ENCODE peak calls at places on chromosomes 6 and 20, in ten cellular contexts. L is mammary epithelial cell, Z is epithelial cell of esophagus, J is PC-3, B is B cell, O is cardiac fibroblast, T is astrocyte of the spinal cord, I is cardiac muscle cell, P is endothelial cell, U is stomach. W is an unnamed sample.

GRCh38 chr6:39411465-39411864 is 89.0 kb upstream of the KCNK16 start:
- DNase-seq in T (peak), B (no peak), J (peak), Z (peak), O (peak), I (peak), U (no peak), P (no peak), L (peak), W (peak)

GRCh38 chr20:46483879-46484278 is 29.5 kb downstream of the ZNF334 start:
- DNase-seq in P (no peak), J (no peak), O (no peak), B (no peak), U (no peak), T (no peak), I (no peak), Z (no peak), L (no peak), W (no peak)

GRCh38 chr6:32191696-32192607 is 491 bp downstream of the GPSM3 start:
- DNase-seq in P (no peak), J (no peak), O (no peak), U (no peak), B (peak), I (no peak), L (no peak), Z (no peak), T (no peak), W (no peak)

GRCh38 chr6:141483561-141484061 is 649.1 kb upstream of the GJE1 start:
- DNase-seq in T (peak), O (peak), U (no peak), P (no peak), Z (peak), L (peak), B (peak), J (peak), I (peak), W (peak)

GRCh38 chr6:55108469-55109130 is 65.7 kb upstream of the HCRTR2 start:
- DNase-seq in J (no peak), L (no peak), T (no peak), I (no peak), B (no peak), Z (no peak), U (no peak), O (no peak), P (no peak), W (peak)

GRCh38 chr6:14517536-14518105 is 400.0 kb downstream of the CD83 start:
- DNase-seq in I (no peak), J (no peak), O (no peak), Z (no peak), T (no peak), P (no peak), U (no peak), L (no peak), B (no peak), W (no peak)

GRCh38 chr6:71082033-71082620 is 125.3 kb upstream of the B3GAT2 start:
- DNase-seq in B (no peak), T (peak), I (peak), Z (no peak), P (no peak), L (no peak), O (peak), J (no peak), U (no peak), W (no peak)

GRCh38 chr20:63087236-63087871 is 80.6 kb upstream of the BHLHE23 start:
- DNase-seq in T (no peak), Z (no peak), P (no peak), I (no peak), L (no peak), B (no peak), J (no peak), U (no peak), O (no peak), W (no peak)

GRCh38 chr6:96186516-96187195 is 170.9 kb downstream of the FUT9 start:
- DNase-seq in J (peak), O (no peak), B (no peak), T (no peak), I (no peak), Z (peak), U (no peak), L (no peak), P (no peak), W (no peak)

GRCh38 chr6:99613398-99613704 is 6.7 kb downstream of the PRDM13 start:
- DNase-seq in U (no peak), B (peak), P (peak), O (peak), J (no peak), I (peak), T (no peak), Z (peak), L (no peak), W (no peak)

GRCh38 chr20:13744403-13744802 is 40.3 kb downstream of the ESF1 start:
- DNase-seq in I (no peak), P (no peak), B (no peak), O (no peak), J (peak), U (no peak), T (no peak), Z (peak), L (no peak), W (peak)

GRCh38 chr6:131911951-131912350 is 39.2 kb downstream of the CCN2 start:
- DNase-seq in P (no peak), Z (no peak), L (no peak), B (no peak), I (peak), J (no peak), O (no peak), T (no peak), U (no peak), W (no peak)

GRCh38 chr6:100493206-100493888 is 28.6 kb upstream of the SIM1 start:
- DNase-seq in B (no peak), I (no peak), L (peak), P (no peak), U (no peak), T (no peak), O (no peak), J (peak), Z (peak), W (peak)

GRCh38 chr20:24497851-24498250 is 28.4 kb downstream of the SYNDIG1 start:
- DNase-seq in I (no peak), P (no peak), L (peak), T (peak), B (no peak), Z (peak), J (peak), U (peak), O (no peak), W (no peak)

GRCh38 chr6:24919404-24919892 is 16.3 kb downstream of the RIPOR2 start:
- DNase-seq in L (no peak), O (no peak), B (no peak), Z (no peak), I (no peak), U (no peak), P (no peak), J (no peak), T (no peak), W (no peak)

GRCh38 chr20:23393999-23394775 is 27.1 kb downstream of the NAPB start:
- DNase-seq in B (no peak), T (no peak), Z (no peak), O (no peak), P (no peak), L (no peak), J (no peak), U (no peak), I (no peak), W (no peak)

GRCh38 chr20:24989162-24989561 is 3.4 kb downstream of the APMAP start:
- DNase-seq in P (no peak), J (no peak), B (no peak), I (no peak), T (no peak), L (no peak), U (peak), Z (no peak), O (no peak), W (peak)

GRCh38 chr6:13427838-13428527 is 59.4 kb downstream of the GFOD1 start:
- DNase-seq in P (no peak), I (no peak), J (no peak), O (no peak), U (peak), B (peak), T (no peak), L (no peak), Z (no peak), W (no peak)

GRCh38 chr6:8279094-8279805 is 156.1 kb downstream of the SLC35B3 start:
- DNase-seq in J (no peak), U (no peak), P (no peak), L (no peak), O (no peak), Z (peak), I (no peak), T (no peak), B (no peak), W (no peak)

GRCh38 chr6:31574106-31575061 is 981 bp upstream of the TNF start:
- DNase-seq in P (no peak), I (no peak), J (no peak), U (no peak), Z (no peak), L (no peak), O (no peak), B (no peak), T (no peak), W (no peak)

GRCh38 chr6:15751721-15752350 is 89.0 kb upstream of the DTNBP1 start:
- DNase-seq in B (no peak), Z (no peak), L (no peak), T (no peak), P (no peak), I (no peak), O (no peak), U (no peak), J (no peak), W (no peak)

GRCh38 chr6:112205521-112206458 is 48.6 kb downstream of the LAMA4 start:
- DNase-seq in P (no peak), O (peak), L (peak), Z (peak), J (peak), B (no peak), U (no peak), I (peak), T (peak), W (peak)

GRCh38 chr6:160135922-160136655 is 14.5 kb downstream of the SLC22A1 start:
- DNase-seq in J (no peak), O (no peak), I (no peak), Z (no peak), P (no peak), B (no peak), T (no peak), L (no peak), U (no peak), W (no peak)

GRCh38 chr6:27059621-27060425 is 187.7 kb upstream of the PRSS16 start:
- DNase-seq in Z (no peak), L (no peak), I (no peak), U (no peak), T (no peak), B (no peak), O (no peak), P (no peak), J (no peak), W (peak)

GRCh38 chr20:884983-885952 is 30.9 kb downstream of the ANGPT4 start:
- DNase-seq in J (peak), L (peak), I (peak), U (no peak), P (peak), Z (peak), T (peak), B (no peak), O (peak), W (no peak)

GRCh38 chr6:53737746-53738145 is 57.1 kb upstream of the LRRC1 start:
- DNase-seq in B (no peak), J (peak), P (no peak), T (no peak), L (no peak), Z (peak), I (no peak), O (no peak), U (no peak), W (no peak)

GRCh38 chr6:128005009-128005408 is 104.2 kb upstream of the THEMIS start:
- DNase-seq in O (peak), I (no peak), Z (peak), P (no peak), J (peak), B (no peak), T (no peak), L (peak), U (no peak), W (peak)

DNA sequence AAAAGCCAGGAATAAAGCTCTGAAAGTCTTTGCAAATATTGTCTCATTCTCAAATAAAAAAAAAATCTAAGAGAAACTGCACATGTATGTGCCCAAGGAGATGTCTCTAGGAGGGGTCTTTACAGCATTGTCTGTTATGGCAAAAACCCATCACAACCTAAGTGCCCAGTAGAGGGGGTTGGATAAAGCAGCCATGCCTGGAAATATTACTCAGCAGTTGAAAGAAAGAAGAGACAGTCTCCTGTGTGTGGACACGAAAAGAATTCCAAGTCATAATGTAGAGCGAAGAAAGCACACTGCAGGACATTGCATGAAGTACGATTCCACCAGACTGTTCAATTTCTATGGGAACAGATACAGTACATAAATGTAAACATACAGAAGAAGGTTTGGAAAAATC is 7.3 kb upstream of the TGM2 start:
- DNase-seq in Z (peak), O (peak), U (no peak), B (no peak), T (peak), P (no peak), I (peak), J (peak), L (no peak), W (no peak)
- TF ChIP-seq CTCF in Z (peak), O (peak), U (no peak), B (no peak), T (peak), P (no peak), I (peak), J (peak), L (peak), W (no peak)

GRCh38 chr6:143215785-143216184 is 155.1 kb downstream of the AIG1 start:
- DNase-seq in J (no peak), O (no peak), U (no peak), B (no peak), L (no peak), P (no peak), I (no peak), Z (no peak), T (no peak), W (no peak)

GRCh38 chr6:143210420-143210819 is 149.7 kb downstream of the AIG1 start:
- DNase-seq in J (no peak), Z (no peak), I (no peak), P (no peak), U (no peak), O (no peak), L (no peak), T (no peak), B (no peak), W (no peak)

GRCh38 chr6:143213977-143214376 is 153.3 kb downstream of the AIG1 start:
- DNase-seq in Z (no peak), I (peak), P (no peak), T (no peak), L (no peak), B (no peak), U (no peak), J (no peak), O (peak), W (no peak)

GRCh38 chr6:143215363-143215762 is 154.7 kb downstream of the AIG1 start:
- DNase-seq in I (no peak), Z (no peak), B (no peak), U (no peak), L (no peak), J (peak), P (no peak), O (no peak), T (no peak), W (no peak)
- TF ChIP-seq CTCF in I (no peak), Z (no peak), B (no peak), U (no peak), L (no peak), J (no peak), P (no peak), O (no peak), T (no peak), W (no peak)

DNA sequence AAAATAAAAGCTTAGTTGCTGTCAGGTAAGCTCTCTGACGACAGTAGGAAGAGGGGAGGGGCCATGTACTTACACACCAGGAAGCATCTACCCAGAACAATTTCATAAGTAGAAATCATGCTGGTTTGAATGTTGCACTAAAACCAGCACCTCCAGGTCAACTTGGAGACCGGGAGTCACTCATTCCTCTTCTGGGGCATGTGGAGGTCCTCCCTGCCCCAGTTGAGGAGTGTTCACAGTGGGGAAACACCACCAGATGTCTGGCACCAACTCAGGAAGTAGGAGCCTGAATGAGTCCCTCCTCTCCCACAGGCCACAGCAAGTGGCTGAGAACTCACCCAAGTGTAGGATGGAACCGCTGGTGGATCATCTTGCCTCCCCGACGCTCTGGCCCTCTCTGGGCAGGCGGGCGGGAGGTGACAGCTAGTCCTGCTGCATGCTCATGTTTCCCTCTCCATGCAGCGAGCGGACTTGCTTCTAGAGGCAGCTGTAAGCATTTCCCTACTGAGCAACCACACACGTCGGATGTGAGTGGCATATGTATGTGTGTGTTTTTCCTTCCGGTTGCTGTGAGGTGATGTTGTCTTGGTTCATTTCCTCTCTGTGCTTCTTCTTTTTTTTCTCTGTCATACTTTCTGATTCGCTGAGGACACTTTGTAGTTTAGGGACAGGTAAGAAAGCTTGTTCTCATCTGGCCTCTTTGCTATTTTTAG is 149.5 kb upstream of the NEDD9 start:
- DNase-seq in P (no peak), T (no peak), I (no peak), U (peak), B (peak), O (no peak), Z (no peak), J (no peak), L (no peak), W (no peak)
- TF ChIP-seq CTCF in P (no peak), T (no peak), I (no peak), U (no peak), B (no peak), O (no peak), Z (no peak), J (no peak), L (no peak), W (no peak)

GRCh38 chr6:98054453-98054852 is 771.4 kb upstream of the MMS22L start:
- DNase-seq in O (no peak), U (no peak), Z (peak), J (peak), L (peak), B (no peak), I (no peak), T (peak), P (no peak), W (no peak)
- TF ChIP-seq CTCF in O (no peak), U (no peak), Z (peak), J (peak), L (peak), B (no peak), I (no peak), T (peak), P (peak), W (peak)

DNA sequence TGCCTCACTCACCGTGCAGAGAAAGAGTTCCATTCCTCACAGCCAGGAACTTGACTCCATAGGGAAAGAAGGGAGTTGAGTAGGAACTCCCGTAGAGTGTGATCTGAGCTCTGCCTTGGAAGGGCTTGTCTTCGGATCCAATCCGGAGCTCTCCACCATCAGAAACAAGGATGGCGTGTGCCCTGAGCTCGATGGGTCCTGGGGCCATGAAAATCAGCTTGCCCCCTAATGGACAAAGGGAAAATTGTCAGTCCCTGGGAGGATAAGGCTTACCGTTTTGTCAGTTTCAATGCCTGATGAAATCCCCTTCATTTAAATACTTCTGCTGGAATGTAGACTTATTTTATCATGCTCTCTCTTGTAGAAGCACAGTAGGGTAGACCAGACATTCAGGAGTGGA is 153.3 kb downstream of the PKHD1 start:
- DNase-seq in L (no peak), U (no peak), P (peak), B (no peak), Z (no peak), T (no peak), I (no peak), J (peak), O (no peak), W (peak)
- TF ChIP-seq CTCF in L (peak), U (no peak), P (peak), B (no peak), Z (peak), T (no peak), I (no peak), J (peak), O (no peak), W (peak)

DNA sequence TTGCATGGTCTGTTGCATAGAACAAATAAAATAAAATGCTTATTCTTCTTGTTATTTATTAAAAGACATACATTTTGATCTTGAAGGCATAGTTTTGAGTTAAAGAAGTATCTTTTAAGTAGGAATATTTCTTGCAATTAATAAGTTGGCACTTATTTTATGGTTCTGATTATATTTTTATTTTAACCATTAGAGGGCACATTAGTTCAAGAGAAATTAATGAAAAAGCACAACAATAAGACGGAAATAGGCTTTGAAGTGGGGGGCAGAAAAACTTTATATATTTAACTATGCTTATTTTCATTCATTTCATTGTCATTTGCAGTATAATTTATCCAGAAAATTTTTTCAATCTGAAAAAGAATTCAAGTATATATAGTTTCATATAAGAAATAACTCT is 44.2 kb upstream of the MAP3K7 start:
- DNase-seq in Z (no peak), J (peak), U (no peak), L (no peak), P (no peak), I (no peak), O (no peak), T (no peak), B (no peak), W (no peak)
- TF ChIP-seq CTCF in Z (no peak), J (no peak), U (no peak), L (peak), P (no peak), I (no peak), O (no peak), T (no peak), B (no peak), W (no peak)

GRCh38 chr20:51450221-51450712 is 92.3 kb downstream of the NFATC2 start:
- DNase-seq in O (no peak), J (peak), L (peak), B (no peak), T (no peak), I (no peak), P (no peak), Z (peak), U (no peak), W (peak)

GRCh38 chr20:51450984-51451383 is 91.5 kb downstream of the NFATC2 start:
- DNase-seq in B (no peak), J (no peak), O (no peak), T (no peak), Z (no peak), P (no peak), L (no peak), U (no peak), I (no peak), W (no peak)

GRCh38 chr20:51452734-51453133 is 89.8 kb downstream of the NFATC2 start:
- DNase-seq in P (no peak), L (no peak), O (no peak), T (no peak), U (no peak), J (no peak), Z (no peak), B (no peak), I (no peak), W (no peak)

GRCh38 chr20:51451484-51451883 is 91.0 kb downstream of the NFATC2 start:
- DNase-seq in I (no peak), L (no peak), B (no peak), J (no peak), Z (no peak), U (no peak), O (no peak), T (no peak), P (no peak), W (no peak)

DNA sequence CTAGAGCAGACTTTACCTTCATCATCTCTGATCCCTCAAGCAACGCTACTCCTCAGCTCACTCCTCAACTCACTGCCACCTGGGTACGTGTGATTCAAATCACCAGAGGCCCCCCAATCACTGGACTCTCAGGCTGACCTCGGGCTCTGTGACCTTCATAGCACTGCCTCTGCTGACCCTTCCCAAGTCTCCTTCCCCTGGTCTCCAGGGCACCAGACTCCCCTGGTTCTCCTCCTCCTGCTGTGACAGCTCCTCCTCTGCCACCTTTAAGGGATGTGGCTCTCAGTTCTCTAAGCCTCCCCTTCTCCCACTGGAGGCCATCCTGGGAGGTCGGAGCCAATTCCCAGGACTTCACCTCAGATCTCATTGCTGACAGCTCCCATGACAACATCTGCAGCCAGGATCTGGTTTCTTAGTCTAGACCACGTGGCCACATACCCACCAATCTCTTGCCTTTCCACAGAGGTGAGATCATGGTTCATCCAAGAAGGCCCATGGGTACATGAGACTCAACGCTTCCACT is 90.4 kb downstream of the NFATC2 start:
- DNase-seq in B (no peak), Z (no peak), T (no peak), O (no peak), L (no peak), I (no peak), P (no peak), J (no peak), U (no peak), W (no peak)
- TF ChIP-seq CTCF in B (no peak), Z (no peak), T (no peak), O (no peak), L (no peak), I (no peak), P (no peak), J (no peak), U (no peak), W (no peak)